ENCODE peak calls at places on chromosomes 13 and 19, in four cellular contexts. N is stomach, Y is H1, R is GM12878. S is an unnamed sample.

GRCh38 chr13:110336108-110336507 is 29.0 kb downstream of the COL4A2 start:
- DNase-seq in N (no peak), Y (no peak), R (no peak), S (no peak)

GRCh38 chr19:21483589-21484170 is 21.7 kb upstream of the ZNF429 start:
- DNase-seq in Y (peak; percentile 96), N (peak; percentile 60), R (no peak), S (peak; percentile 75)

GRCh38 chr13:98307744-98308524 is 130.9 kb upstream of the RNF113B start:
- DNase-seq in N (no peak), R (no peak), Y (no peak), S (no peak)

GRCh38 chr19:5607318-5608270 is 15.0 kb downstream of the SAFB2 start:
- DNase-seq in Y (no peak), N (no peak), R (no peak), S (no peak)

GRCh38 chr13:47594833-47595232 is 406.2 kb downstream of the SUCLA2 start:
- DNase-seq in R (no peak), N (no peak), Y (no peak), S (no peak)

GRCh38 chr13:109345433-109345941 is 440.9 kb downstream of the IRS2 start:
- DNase-seq in N (no peak), Y (no peak), R (no peak), S (no peak)

GRCh38 chr13:111314852-111315251 is 5.6 kb upstream of the TEX29 start:
- DNase-seq in N (no peak), Y (no peak), R (no peak), S (no peak)

GRCh38 chr19:8441725-8442544 is 2.8 kb upstream of the HNRNPM start:
- DNase-seq in Y (peak; percentile 62), N (no peak), R (no peak), S (peak; percentile 15)

GRCh38 chr19:16019691-16020448 is 56.4 kb upstream of the TPM4 start:
- DNase-seq in R (no peak), N (no peak), Y (no peak), S (no peak)

GRCh38 chr13:51222510-51223283 is 499 bp downstream of the FAM124A start:
- DNase-seq in R (no peak), Y (peak; percentile 67), N (no peak), S (no peak)

GRCh38 chr13:36919206-36919832 is 719 bp downstream of the SMAD9 start:
- DNase-seq in R (no peak), Y (peak; percentile 67), N (peak; percentile 39), S (no peak)

GRCh38 chr19:1455002-1455335 is 5.0 kb downstream of the APC2 start:
- DNase-seq in Y (no peak), N (peak; percentile 54), R (no peak), S (no peak)

GRCh38 chr19:369876-370275 is 25.3 kb upstream of the MIER2 start:
- DNase-seq in N (no peak), Y (no peak), R (no peak), S (no peak)

GRCh38 chr19:52722062-52723005 is 12.5 kb downstream of the ZNF611 start:
- DNase-seq in Y (no peak), R (no peak), N (no peak), S (no peak)

GRCh38 chr19:19588546-19588945 is 29.9 kb downstream of the PBX4 start:
- DNase-seq in N (no peak), R (no peak), Y (no peak), S (no peak)

GRCh38 chr13:77422724-77423123 is 95.8 kb upstream of the MYCBP2 start:
- DNase-seq in R (no peak), N (no peak), Y (no peak), S (no peak)

GRCh38 chr13:104011505-104012270 is 945.5 kb upstream of the SLC10A2 start:
- DNase-seq in N (peak; percentile 31), Y (no peak), R (no peak), S (no peak)

GRCh38 chr13:42525035-42525504 is 48.9 kb upstream of the TNFSF11 start:
- DNase-seq in N (no peak), Y (no peak), R (no peak), S (no peak)

GRCh38 chr13:70375718-70376117 is 267.5 kb upstream of the KLHL1 start:
- DNase-seq in R (no peak), N (no peak), Y (no peak), S (no peak)

GRCh38 chr19:39671739-39672363 is 16.1 kb downstream of the LGALS16 start:
- DNase-seq in Y (peak; percentile 50), R (no peak), N (peak; percentile 29), S (no peak)

GRCh38 chr13:46297338-46297737 is 85.6 kb downstream of the LRRC63 start:
- DNase-seq in Y (no peak), N (no peak), R (no peak), S (no peak)

GRCh38 chr19:10009269-10009665 is 1.0 kb downstream of the COL5A3 start:
- DNase-seq in R (no peak), Y (peak; percentile 88), N (peak; percentile 28), S (peak; percentile 27)

GRCh38 chr13:102555914-102556553 is 40.8 kb upstream of the TPP2 start:
- DNase-seq in Y (no peak), N (no peak), R (no peak), S (no peak)

GRCh38 chr13:111202149-111202548 is 87.0 kb downstream of the ARHGEF7 start:
- DNase-seq in R (no peak), N (no peak), Y (no peak), S (no peak)

GRCh38 chr13:48561461-48562224 is 28.8 kb upstream of the RCBTB2 start:
- DNase-seq in R (no peak), N (no peak), Y (no peak), S (no peak)

GRCh38 chr13:27472441-27472840 is 22.1 kb upstream of the MTIF3 start:
- DNase-seq in R (no peak), N (no peak), Y (no peak), S (no peak)

GRCh38 chr13:57946361-57946760 is 314.8 kb downstream of the PCDH17 start:
- DNase-seq in R (no peak), N (no peak), Y (no peak), S (no peak)

GRCh38 chr13:36059366-36059765 is 71.8 kb downstream of the DCLK1 start:
- DNase-seq in Y (no peak), R (no peak), N (no peak), S (no peak)

GRCh38 chr13:43816401-43816889 is 29.7 kb upstream of the ENOX1 start:
- DNase-seq in N (no peak), Y (no peak), R (no peak), S (no peak)

DNA sequence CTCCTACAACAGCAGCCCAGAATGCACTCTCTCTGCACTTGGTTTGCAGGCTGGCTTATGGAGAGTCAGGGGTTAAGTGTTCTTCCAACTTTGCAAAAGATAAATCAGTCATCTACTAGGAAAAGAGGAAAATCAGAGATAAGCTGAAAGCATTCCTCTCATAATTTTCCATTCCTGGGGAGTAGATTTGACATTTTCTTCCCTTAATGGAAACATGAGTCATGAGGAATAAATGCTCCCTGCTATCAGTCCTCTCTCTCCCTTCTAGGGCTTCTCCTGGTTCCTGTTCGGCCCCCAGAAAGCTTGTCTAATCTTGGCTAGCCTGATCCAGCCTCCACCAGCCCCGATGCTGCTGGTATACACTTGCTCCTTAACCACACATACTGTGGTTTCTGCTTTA is 28.4 kb upstream of the ENOX1 start:
- DNase-seq in R (no peak), N (no peak), Y (no peak), S (no peak)
- TF ChIP-seq POLR2AphosphoS5 in R (no peak), N (no peak), Y (no peak), S (no peak)

DNA sequence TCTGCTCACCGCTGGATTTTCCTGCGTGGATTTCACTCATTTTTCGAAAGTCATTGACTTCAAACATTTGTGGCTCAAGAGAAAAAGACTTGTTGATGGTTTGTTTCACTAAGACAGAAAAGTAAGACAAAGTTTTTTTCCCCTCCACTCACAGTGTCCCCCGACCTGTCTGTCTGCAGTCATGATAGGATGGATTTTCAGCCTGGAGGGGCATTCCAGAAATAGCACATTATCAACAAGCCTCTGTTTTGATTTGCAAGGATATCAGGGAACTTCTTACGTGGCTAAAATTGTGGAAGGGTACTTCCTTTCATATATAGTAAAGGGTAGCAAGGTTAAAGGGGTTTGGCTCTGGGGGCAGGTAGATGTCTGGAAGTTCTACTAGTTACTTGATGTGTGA is 11.8 kb downstream of the SOX21 start:
- DNase-seq in R (no peak), Y (no peak), N (no peak), S (no peak)
- H3K27me3 ChIP-seq in R (peaks cover 13% of the 10 kb centered on the region), Y (peaks cover 61% of the 10 kb centered on the region), N (peaks cover 41% of the 10 kb centered on the region), S (no peaks in the 10 kb centered on the region)

DNA sequence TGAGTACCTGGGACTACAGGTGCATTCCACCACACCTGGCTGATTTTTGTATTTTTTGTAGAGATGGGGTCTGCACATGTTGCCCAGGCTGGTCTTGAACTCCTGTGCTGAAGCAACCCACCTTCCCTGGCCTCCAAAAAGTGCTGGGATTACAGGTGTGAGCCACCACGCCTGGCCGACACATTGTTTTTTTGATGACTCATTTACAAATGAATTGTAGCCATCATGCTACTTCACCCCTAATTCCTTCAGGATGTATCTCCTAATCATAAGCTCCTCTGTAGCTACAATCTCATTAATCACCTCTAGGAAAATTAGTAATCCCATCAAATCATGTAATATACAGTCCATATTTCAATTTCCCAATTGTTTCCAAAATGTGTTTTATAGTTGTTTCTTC is 17.9 kb downstream of the RELB start:
- DNase-seq in N (no peak), R (no peak), Y (no peak), S (no peak)
- TF ChIP-seq POLR2AphosphoS5 in N (no peak), R (no peak), Y (no peak), S (no peak)

GRCh38 chr19:41993612-41994483 is at the start of gene ATP1A3:
- DNase-seq in R (no peak), Y (peak; percentile 88), N (peak; percentile 51), S (no peak)

GRCh38 chr19:41995959-41996797 is 2.1 kb upstream of the ATP1A3 start:
- DNase-seq in N (no peak), Y (peak; percentile 78), R (no peak), S (no peak)

GRCh38 chr19:41997121-41997850 is 3.3 kb upstream of the ATP1A3 start:
- DNase-seq in Y (peak; percentile 91), R (no peak), N (peak; percentile 43), S (no peak)

GRCh38 chr19:41994521-41994971 is 516 bp upstream of the ATP1A3 start:
- DNase-seq in Y (no peak), N (no peak), R (no peak), S (no peak)

GRCh38 chr19:41994994-41995958 is 1.2 kb upstream of the ATP1A3 start:
- DNase-seq in N (no peak), R (peak; percentile 2), Y (no peak), S (no peak)
- H3K27me3 ChIP-seq in N (peaks cover 95% of the 10 kb centered on the region), R (peaks cover 3% of the 10 kb centered on the region), Y (peaks cover 55% of the 10 kb centered on the region), S (peaks cover 92% of the 10 kb centered on the region)

GRCh38 chr19:55080121-55080914 is 4.6 kb downstream of the EPS8L1 start:
- DNase-seq in Y (peak; percentile 94), N (peak; percentile 48), R (no peak), S (peak; percentile 73)

GRCh38 chr19:55080915-55081772 is 5.5 kb downstream of the EPS8L1 start:
- DNase-seq in N (peak; percentile 66), R (peak; percentile 35), Y (peak; percentile 99), S (peak; percentile 80)

GRCh38 chr19:55081773-55082022 is 6.0 kb downstream of the EPS8L1 start:
- DNase-seq in R (no peak), Y (no peak), N (no peak), S (no peak)

GRCh38 chr19:55083004-55083850 is 7.6 kb downstream of the EPS8L1 start:
- DNase-seq in Y (peak; percentile 74), N (no peak), R (no peak), S (no peak)

GRCh38 chr19:55082023-55082851 is 6.6 kb downstream of the EPS8L1 start:
- DNase-seq in Y (peak; percentile 74), N (no peak), R (no peak), S (no peak)
- TF ChIP-seq POLR2AphosphoS5 in Y (peak; percentile 32), N (no peak), R (no peak), S (no peak)